ENCODE peak calls at places on chromosomes 1 and 21, in seven cellular contexts. C is H54, G is renal cortical epithelial cell, Q is COR-L47, R is NCI-H69, U is fibroblast of pulmonary artery, E is HS-5. X is an unnamed sample.

GRCh38 chr1:45111239-45111638 is 95.2 kb downstream of the ZSWIM5 start:
- DNase-seq in C (no peak), G (no peak), Q (no peak), R (no peak), U (no peak), E (no peak), X (no peak)

GRCh38 chr1:100736324-100736723 is 16.8 kb downstream of the VCAM1 start:
- DNase-seq in C (no peak), G (no peak), Q (peak), R (no peak), U (peak), E (no peak), X (no peak)

GRCh38 chr1:197521118-197521739 is 253.2 kb downstream of the CRB1 start:
- DNase-seq in C (peak), G (peak), Q (peak), R (peak), U (peak), E (peak), X (peak)

GRCh38 chr21:35215870-35216269 is 166.8 kb upstream of the RUNX1 start:
- DNase-seq in C (no peak), G (no peak), Q (no peak), R (no peak), U (no peak), E (no peak), X (no peak)

GRCh38 chr1:1181938-1182410 is 8.3 kb downstream of the TTLL10 start:
- DNase-seq in C (no peak), G (no peak), Q (no peak), R (no peak), U (no peak), E (no peak), X (no peak)

GRCh38 chr1:212689196-212689710 is 10.4 kb downstream of the BATF3 start:
- DNase-seq in C (no peak), G (no peak), Q (no peak), R (no peak), U (no peak), E (no peak), X (no peak)

GRCh38 chr21:42853621-42854020 is 25.7 kb downstream of the WDR4 start:
- DNase-seq in C (no peak), G (no peak), Q (no peak), R (no peak), U (no peak), E (no peak), X (no peak)

GRCh38 chr1:217311766-217312165 is 319.1 kb downstream of the GPATCH2 start:
- DNase-seq in C (no peak), G (peak), Q (no peak), R (peak), U (peak), E (no peak), X (peak)

GRCh38 chr1:227927971-227928741 is 19.6 kb downstream of the WNT9A start:
- DNase-seq in C (no peak), G (no peak), Q (no peak), R (no peak), U (no peak), E (no peak), X (no peak)

GRCh38 chr1:15330028-15330427 is 79.7 kb upstream of the EFHD2 start:
- DNase-seq in C (no peak), G (no peak), Q (no peak), R (no peak), U (no peak), E (no peak), X (no peak)

GRCh38 chr1:22712502-22713271 is 2.0 kb downstream of the EPHB2 start:
- DNase-seq in C (peak), G (no peak), Q (no peak), R (peak), U (peak), E (no peak), X (no peak)

GRCh38 chr1:114341886-114342285 is 169.1 kb downstream of the TRIM33 start:
- DNase-seq in C (no peak), G (peak), Q (no peak), R (no peak), U (no peak), E (no peak), X (no peak)

GRCh38 chr1:51570063-51570720 is 46.7 kb upstream of the OSBPL9 start:
- DNase-seq in C (no peak), G (peak), Q (no peak), R (no peak), U (no peak), E (no peak), X (peak)

GRCh38 chr1:196877964-196878363 is 9.9 kb upstream of the CFHR4 start:
- DNase-seq in C (no peak), G (no peak), Q (no peak), R (peak), U (peak), E (no peak), X (no peak)

GRCh38 chr1:94614168-94614815 is 72.7 kb upstream of the F3 start:
- DNase-seq in C (no peak), G (no peak), Q (no peak), R (no peak), U (no peak), E (no peak), X (no peak)

GRCh38 chr1:12456979-12457378 is 161.0 kb downstream of the DHRS3 start:
- DNase-seq in C (no peak), G (peak), Q (no peak), R (peak), U (peak), E (peak), X (peak)

GRCh38 chr1:50110084-50110615 is 1.4 kb downstream of the ELAVL4 start:
- DNase-seq in C (no peak), G (no peak), Q (no peak), R (peak), U (no peak), E (no peak), X (no peak)

GRCh38 chr1:201184307-201184706 is 6.3 kb upstream of the IGFN1 start:
- DNase-seq in C (no peak), G (no peak), Q (no peak), R (no peak), U (no peak), E (no peak), X (no peak)

GRCh38 chr1:91201174-91201573 is 179.3 kb upstream of the ZNF644 start:
- DNase-seq in C (no peak), G (no peak), Q (peak), R (peak), U (no peak), E (no peak), X (no peak)

GRCh38 chr21:23067672-23068071 is 2069.5 kb downstream of the NCAM2 start:
- DNase-seq in C (no peak), G (no peak), Q (no peak), R (no peak), U (no peak), E (no peak), X (no peak)

GRCh38 chr1:81296584-81296983 is 504.1 kb upstream of the ADGRL2 start:
- DNase-seq in C (no peak), G (no peak), Q (no peak), R (no peak), U (peak), E (no peak), X (no peak)

GRCh38 chr1:245915851-245916250 is 591.2 kb downstream of the SMYD3 start:
- DNase-seq in C (no peak), G (no peak), Q (no peak), R (no peak), U (no peak), E (no peak), X (no peak)

GRCh38 chr1:167532375-167532774 is 14.0 kb upstream of the CD247 start:
- DNase-seq in C (no peak), G (peak), Q (no peak), R (no peak), U (peak), E (no peak), X (no peak)

GRCh38 chr1:104648269-104648691 is 898.6 kb downstream of the AMY1C start:
- DNase-seq in C (peak), G (peak), Q (peak), R (peak), U (peak), E (peak), X (peak)

GRCh38 chr21:44391345-44392091 is 38.1 kb downstream of the TRPM2 start:
- DNase-seq in C (no peak), G (no peak), Q (no peak), R (peak), U (no peak), E (no peak), X (no peak)

GRCh38 chr1:100921110-100921706 is 25.3 kb downstream of the SLC30A7 start:
- DNase-seq in C (no peak), G (peak), Q (peak), R (peak), U (peak), E (peak), X (peak)

GRCh38 chr1:233607252-233608119 is 6.4 kb upstream of the KCNK1 start:
- DNase-seq in C (no peak), G (no peak), Q (no peak), R (no peak), U (no peak), E (no peak), X (no peak)

GRCh38 chr1:50970508-50970885 is 452 bp downstream of the CDKN2C start:
- DNase-seq in C (no peak), G (no peak), Q (no peak), R (peak), U (no peak), E (no peak), X (no peak)

GRCh38 chr1:230753586-230754251 is 6.5 kb downstream of the CAPN9 start:
- DNase-seq in C (no peak), G (no peak), Q (peak), R (peak), U (peak), E (no peak), X (peak)

GRCh38 chr1:245213066-245213465 is 58.3 kb downstream of the KIF26B start:
- DNase-seq in C (no peak), G (no peak), Q (no peak), R (peak), U (no peak), E (no peak), X (no peak)

GRCh38 chr1:212519131-212519530 is 86.4 kb downstream of the NENF start:
- DNase-seq in C (no peak), G (no peak), Q (no peak), R (no peak), U (no peak), E (no peak), X (no peak)

GRCh38 chr1:156675715-156676311 is 1.4 kb downstream of the NES start:
- DNase-seq in C (no peak), G (no peak), Q (no peak), R (peak), U (no peak), E (no peak), X (no peak)

GRCh38 chr1:209831615-209832014 is 3.8 kb downstream of the UTP25 start:
- DNase-seq in C (no peak), G (no peak), Q (no peak), R (no peak), U (no peak), E (no peak), X (peak)

GRCh38 chr1:20739225-20739624 is 6.7 kb upstream of the SH2D5 start:
- DNase-seq in C (no peak), G (no peak), Q (no peak), R (no peak), U (peak), E (peak), X (peak)

GRCh38 chr1:155080250-155081228 is 1.9 kb downstream of the EFNA3 start:
- DNase-seq in C (no peak), G (no peak), Q (peak), R (peak), U (no peak), E (no peak), X (no peak)

GRCh38 chr1:244874974-244875579 is 10.7 kb upstream of the HNRNPU start:
- DNase-seq in C (no peak), G (no peak), Q (peak), R (peak), U (no peak), E (no peak), X (no peak)

GRCh38 chr1:231372501-231372900 is 34.4 kb downstream of the SPRTN start:
- DNase-seq in C (no peak), G (no peak), Q (no peak), R (no peak), U (no peak), E (no peak), X (no peak)